ENCODE peak calls at places on chromosomes 7 and 10, in seven cellular contexts. B, I, J, Z, X, K and F are unnamed samples.
A peak's percentile ranks its signal among the peaks of the same experiment; 100 is the strongest.

GRCh38 chr10:13346912-13347234 is 1.2 kb downstream of the SEPHS1 start:
- DNase-seq in B (no peak), I (no peak), J (no peak), Z (no peak), X (no peak), K (no peak), F (no peak)

GRCh38 chr10:13969118-13969791 is 361.5 kb downstream of the FRMD4A start:
- DNase-seq in B (no peak), I (peak; percentile 81), J (no peak), Z (no peak), X (no peak), K (peak; percentile 92), F (no peak)

GRCh38 chr7:26376208-26376917 is 84.7 kb downstream of the SNX10 start:
- DNase-seq in B (no peak), I (no peak), J (no peak), Z (no peak), X (no peak), K (no peak), F (no peak)

GRCh38 chr7:30931161-30931926 is 19.7 kb downstream of the AQP1 start:
- DNase-seq in B (no peak), I (no peak), J (no peak), Z (no peak), X (no peak), K (no peak), F (no peak)

GRCh38 chr10:28810062-28810870 is 132.9 kb downstream of the BAMBI start:
- DNase-seq in B (no peak), I (no peak), J (no peak), Z (no peak), X (no peak), K (no peak), F (no peak)

GRCh38 chr7:1154172-1154739 is 5.7 kb downstream of the ZFAND2A start:
- DNase-seq in B (no peak), I (no peak), J (no peak), Z (no peak), X (no peak), K (no peak), F (no peak)

GRCh38 chr7:126755381-126755780 is 497.4 kb downstream of the GRM8 start:
- DNase-seq in B (no peak), I (no peak), J (no peak), Z (no peak), X (no peak), K (no peak), F (no peak)

GRCh38 chr10:70169661-70170364 is 501 bp downstream of the SAR1A start:
- DNase-seq in B (no peak), I (no peak), J (no peak), Z (no peak), X (no peak), K (no peak), F (no peak)

GRCh38 chr10:63603709-63604445 is 82.7 kb downstream of the REEP3 start:
- DNase-seq in B (no peak), I (no peak), J (peak; percentile 72), Z (no peak), X (peak; percentile 80), K (no peak), F (no peak)

GRCh38 chr7:71559214-71559613 is 427.3 kb downstream of the GALNT17 start:
- DNase-seq in B (no peak), I (no peak), J (no peak), Z (no peak), X (no peak), K (no peak), F (no peak)

GRCh38 chr10:100153239-100153840 is 32.5 kb downstream of the ERLIN1 start:
- DNase-seq in B (no peak), I (peak; percentile 26), J (no peak), Z (no peak), X (no peak), K (peak; percentile 81), F (no peak)

GRCh38 chr10:119189811-119190282 is 11.2 kb upstream of the PRDX3 start:
- DNase-seq in B (no peak), I (no peak), J (peak; percentile 78), Z (no peak), X (no peak), K (no peak), F (no peak)

GRCh38 chr10:66928000-66928770 is 2.3 kb downstream of the LRRTM3 start:
- DNase-seq in B (no peak), I (no peak), J (no peak), Z (no peak), X (no peak), K (no peak), F (no peak)

GRCh38 chr10:4351723-4352565 is 474.1 kb upstream of the AKR1E2 start:
- DNase-seq in B (no peak), I (no peak), J (peak; percentile 66), Z (no peak), X (no peak), K (peak; percentile 52), F (no peak)

GRCh38 chr10:83817797-83818196 is 321.5 kb upstream of the GHITM start:
- DNase-seq in B (no peak), I (no peak), J (no peak), Z (no peak), X (no peak), K (no peak), F (no peak)

GRCh38 chr7:21253740-21254687 is 173.9 kb upstream of the SP4 start:
- DNase-seq in B (no peak), I (peak; percentile 53), J (peak; percentile 54), Z (no peak), X (no peak), K (peak; percentile 69), F (no peak)

GRCh38 chr7:12715372-12716133 is 28.1 kb downstream of the ARL4A start:
- DNase-seq in B (no peak), I (peak; percentile 67), J (peak; percentile 99), Z (peak; percentile 29), X (peak; percentile 87), K (peak; percentile 78), F (peak; percentile 63)

GRCh38 chr10:97024181-97025073 is 161.3 kb downstream of the SLIT1 start:
- DNase-seq in B (no peak), I (peak; percentile 62), J (peak; percentile 77), Z (peak; percentile 49), X (peak; percentile 85), K (peak; percentile 83), F (peak; percentile 41)

GRCh38 chr10:14009315-14010082 is 321.2 kb downstream of the FRMD4A start:
- DNase-seq in B (peak; percentile 46), I (no peak), J (peak; percentile 91), Z (peak; percentile 52), X (peak; percentile 70), K (peak; percentile 60), F (no peak)

GRCh38 chr10:116741391-116742351 is 695 bp downstream of the HSPA12A start:
- DNase-seq in B (no peak), I (peak; percentile 51), J (no peak), Z (no peak), X (no peak), K (no peak), F (no peak)

GRCh38 chr10:124049484-124049883 is 43.9 kb downstream of the CHST15 start:
- DNase-seq in B (no peak), I (peak; percentile 92), J (peak; percentile 55), Z (no peak), X (no peak), K (peak; percentile 86), F (no peak)

GRCh38 chr7:74214816-74215630 is 5.2 kb downstream of the LAT2 start:
- DNase-seq in B (no peak), I (no peak), J (no peak), Z (no peak), X (no peak), K (no peak), F (no peak)

GRCh38 chr7:157352506-157352905 is 15.7 kb downstream of the DNAJB6 start:
- DNase-seq in B (no peak), I (no peak), J (no peak), Z (no peak), X (no peak), K (no peak), F (no peak)

GRCh38 chr10:79241990-79242619 is 105.2 kb upstream of the PPIF start:
- DNase-seq in B (no peak), I (peak; percentile 79), J (peak; percentile 45), Z (no peak), X (no peak), K (peak; percentile 63), F (no peak)

GRCh38 chr7:128266891-128267839 is 26.1 kb downstream of the LEP start:
- DNase-seq in B (no peak), I (peak; percentile 67), J (peak; percentile 48), Z (peak; percentile 19), X (no peak), K (peak; percentile 87), F (peak; percentile 17)

GRCh38 chr10:70232155-70232858 is 922 bp downstream of the PPA1 start:
- DNase-seq in B (no peak), I (peak; percentile 66), J (peak; percentile 45), Z (no peak), X (no peak), K (peak; percentile 69), F (no peak)

GRCh38 chr10:52451817-52452216 is 137.7 kb downstream of the DKK1 start:
- DNase-seq in B (no peak), I (peak; percentile 57), J (peak; percentile 13), Z (peak; percentile 44), X (no peak), K (peak; percentile 92), F (peak; percentile 96)

GRCh38 chr10:13707156-13707881 is 120.6 kb downstream of the PRPF18 start:
- DNase-seq in B (no peak), I (peak; percentile 79), J (peak; percentile 96), Z (no peak), X (peak; percentile 70), K (peak; percentile 85), F (peak; percentile 66)

GRCh38 chr10:95352684-95353083 is 61.9 kb upstream of the PDLIM1 start:
- DNase-seq in B (no peak), I (no peak), J (no peak), Z (no peak), X (no peak), K (no peak), F (no peak)